ENCODE peak calls at places on chromosomes 4 and X, in seven cellular contexts. C, Z, P, B, G, L and N are unnamed samples.

GRCh38 chr4:153651041-153651960 is 32.8 kb upstream of the TLR2 start:
- DNase-seq in C (peak), Z (peak), P (no peak), B (peak), G (no peak), L (peak), N (peak)

GRCh38 chrX:9133426-9133825 is 99.5 kb upstream of the FAM9B start:
- DNase-seq in C (no peak), Z (no peak), P (no peak), B (no peak), G (no peak), L (no peak), N (no peak)

GRCh38 chrX:110259065-110259559 is 58.8 kb downstream of the AMMECR1 start:
- DNase-seq in C (no peak), Z (no peak), P (no peak), B (no peak), G (no peak), L (no peak), N (peak)

GRCh38 chrX:111007238-111007637 is 88.8 kb upstream of the PAK3 start:
- DNase-seq in C (no peak), Z (no peak), P (no peak), B (no peak), G (no peak), L (peak), N (no peak)

GRCh38 chr4:122668241-122668640 is 47.4 kb upstream of the IL21 start:
- DNase-seq in C (no peak), Z (no peak), P (no peak), B (no peak), G (no peak), L (no peak), N (no peak)

GRCh38 chr4:27308379-27308778 is 447.7 kb downstream of the STIM2 start:
- DNase-seq in C (no peak), Z (no peak), P (no peak), B (no peak), G (no peak), L (no peak), N (no peak)

GRCh38 chr4:169795585-169795984 is 37.8 kb upstream of the HPF1 start:
- DNase-seq in C (no peak), Z (no peak), P (no peak), B (no peak), G (no peak), L (no peak), N (no peak)

GRCh38 chr4:10173754-10174749 is 57.5 kb upstream of the WDR1 start:
- DNase-seq in C (peak), Z (peak), P (no peak), B (peak), G (no peak), L (peak), N (no peak)

GRCh38 chrX:43861750-43862149 is 20.5 kb downstream of the MAOB start:
- DNase-seq in C (no peak), Z (no peak), P (no peak), B (peak), G (peak), L (no peak), N (no peak)

GRCh38 chrX:138982350-138982749 is 270.8 kb upstream of the FGF13 start:
- DNase-seq in C (no peak), Z (no peak), P (no peak), B (no peak), G (no peak), L (no peak), N (no peak)

GRCh38 chr4:81664079-81664478 is 192.4 kb upstream of the RASGEF1B start:
- DNase-seq in C (no peak), Z (no peak), P (no peak), B (no peak), G (no peak), L (no peak), N (no peak)

GRCh38 chrX:68307767-68308166 is 125.5 kb downstream of the OPHN1 start:
- DNase-seq in C (no peak), Z (no peak), P (no peak), B (no peak), G (peak), L (no peak), N (no peak)

GRCh38 chr4:139234258-139234657 is 45.8 kb downstream of the MGARP start:
- DNase-seq in C (no peak), Z (no peak), P (no peak), B (no peak), G (no peak), L (no peak), N (no peak)

GRCh38 chr4:73341454-73341853 is 62.6 kb upstream of the ALB start:
- DNase-seq in C (no peak), Z (peak), P (peak), B (no peak), G (peak), L (peak), N (peak)

GRCh38 chr4:68927165-68927564 is 24.4 kb downstream of the UGT2A3 start:
- DNase-seq in C (no peak), Z (no peak), P (no peak), B (no peak), G (no peak), L (no peak), N (no peak)

GRCh38 chr4:11119474-11119873 is 309.2 kb downstream of the HS3ST1 start:
- DNase-seq in C (no peak), Z (no peak), P (no peak), B (no peak), G (no peak), L (no peak), N (no peak)

GRCh38 chrX:53048169-53049126 is at the start of gene GPR173:
- DNase-seq in C (peak), Z (peak), P (no peak), B (peak), G (no peak), L (no peak), N (no peak)

GRCh38 chrX:53050841-53051240 is 2.3 kb downstream of the GPR173 start:
- DNase-seq in C (no peak), Z (no peak), P (no peak), B (no peak), G (no peak), L (no peak), N (no peak)

GRCh38 chrX:53047228-53047627 is 1.4 kb upstream of the GPR173 start:
- DNase-seq in C (no peak), Z (no peak), P (no peak), B (no peak), G (no peak), L (no peak), N (no peak)

GRCh38 chrX:53045002-53045401 is 3.6 kb upstream of the GPR173 start:
- DNase-seq in C (no peak), Z (no peak), P (no peak), B (no peak), G (no peak), L (no peak), N (no peak)

GRCh38 chrX:53049127-53049517 is 533 bp downstream of the GPR173 start:
- DNase-seq in C (no peak), Z (no peak), P (no peak), B (no peak), G (no peak), L (no peak), N (no peak)
- H3K27ac ChIP-seq in C (no peak), Z (no peak), P (no peak), B (no peak), G (no peak), L (no peak), N (no peak)

GRCh38 chr4:110620352-110621327 is 2.2 kb downstream of the PITX2 start:
- DNase-seq in C (no peak), Z (peak), P (no peak), B (no peak), G (no peak), L (no peak), N (peak)

GRCh38 chr4:110619401-110620247 is 3.3 kb downstream of the PITX2 start:
- DNase-seq in C (no peak), Z (no peak), P (no peak), B (no peak), G (no peak), L (no peak), N (no peak)

GRCh38 chr4:110621839-110622751 is 782 bp downstream of the PITX2 start:
- DNase-seq in C (no peak), Z (no peak), P (no peak), B (no peak), G (no peak), L (no peak), N (no peak)

GRCh38 chr4:110622841-110623709 is at the start of gene PITX2:
- DNase-seq in C (peak), Z (peak), P (peak), B (peak), G (no peak), L (peak), N (peak)

DNA sequence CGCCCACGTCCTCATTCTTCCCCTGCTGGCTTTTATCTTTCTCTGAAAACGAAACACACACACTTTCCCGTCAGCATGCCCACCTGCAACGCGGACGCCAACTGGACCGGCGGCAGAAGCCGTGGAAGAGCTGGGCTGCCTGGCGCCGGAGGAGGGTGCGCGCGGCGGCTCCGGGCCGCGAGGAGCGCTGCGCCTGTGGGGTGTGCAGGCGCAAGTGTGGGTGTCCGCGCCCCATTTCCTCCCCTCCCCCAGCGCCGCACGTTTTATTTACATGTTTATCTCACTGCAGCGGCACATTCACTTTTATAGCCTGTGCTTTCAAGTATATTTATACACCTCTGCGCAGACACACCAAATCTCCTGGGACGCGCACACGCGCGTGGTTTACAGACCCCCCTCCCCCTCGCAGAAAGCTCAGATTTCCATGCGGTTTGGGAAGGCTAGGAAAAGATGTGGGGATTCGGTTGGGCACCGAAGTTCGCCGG is 1.5 kb downstream of the PITX2 start:
- DNase-seq in C (no peak), Z (no peak), P (no peak), B (no peak), G (no peak), L (no peak), N (no peak)
- H3K4me3 ChIP-seq in C (no peak), Z (no peak), P (no peak), B (peak), G (no peak), L (no peak), N (no peak)

DNA sequence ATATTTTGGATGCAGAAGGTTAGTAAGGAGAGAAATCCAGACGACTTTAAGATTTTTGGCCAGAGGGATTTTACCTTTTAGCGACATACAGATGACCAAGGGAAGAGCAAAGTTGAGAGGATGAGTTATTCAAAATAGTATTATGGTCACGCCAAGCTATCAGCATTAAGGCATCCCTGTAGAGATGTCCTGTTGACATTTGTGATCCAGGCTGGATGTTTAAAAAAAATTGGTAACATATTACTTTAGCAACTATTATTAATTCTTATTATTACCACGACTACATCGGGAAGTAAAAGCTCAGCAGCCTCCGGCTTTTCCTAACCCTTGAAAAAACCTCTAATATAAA is 562 bp upstream of the OSTC start:
- DNase-seq in C (no peak), Z (no peak), P (no peak), B (no peak), G (no peak), L (no peak), N (no peak)
- H3K27ac ChIP-seq in C (no peak), Z (peak), P (peak), B (peak), G (peak), L (no peak), N (peak)

GRCh38 chr4:6472387-6473263 is at the start of gene PPP2R2C:
- DNase-seq in C (peak), Z (no peak), P (peak), B (no peak), G (peak), L (peak), N (no peak)

GRCh38 chr4:6470502-6471302 is 1.7 kb downstream of the PPP2R2C start:
- DNase-seq in C (peak), Z (no peak), P (peak), B (peak), G (peak), L (peak), N (no peak)

GRCh38 chr4:6469898-6470501 is 2.4 kb downstream of the PPP2R2C start:
- DNase-seq in C (no peak), Z (no peak), P (no peak), B (no peak), G (no peak), L (no peak), N (no peak)

GRCh38 chr4:6472008-6472386 is 417 bp downstream of the PPP2R2C start:
- DNase-seq in C (no peak), Z (no peak), P (no peak), B (no peak), G (no peak), L (no peak), N (no peak)

DNA sequence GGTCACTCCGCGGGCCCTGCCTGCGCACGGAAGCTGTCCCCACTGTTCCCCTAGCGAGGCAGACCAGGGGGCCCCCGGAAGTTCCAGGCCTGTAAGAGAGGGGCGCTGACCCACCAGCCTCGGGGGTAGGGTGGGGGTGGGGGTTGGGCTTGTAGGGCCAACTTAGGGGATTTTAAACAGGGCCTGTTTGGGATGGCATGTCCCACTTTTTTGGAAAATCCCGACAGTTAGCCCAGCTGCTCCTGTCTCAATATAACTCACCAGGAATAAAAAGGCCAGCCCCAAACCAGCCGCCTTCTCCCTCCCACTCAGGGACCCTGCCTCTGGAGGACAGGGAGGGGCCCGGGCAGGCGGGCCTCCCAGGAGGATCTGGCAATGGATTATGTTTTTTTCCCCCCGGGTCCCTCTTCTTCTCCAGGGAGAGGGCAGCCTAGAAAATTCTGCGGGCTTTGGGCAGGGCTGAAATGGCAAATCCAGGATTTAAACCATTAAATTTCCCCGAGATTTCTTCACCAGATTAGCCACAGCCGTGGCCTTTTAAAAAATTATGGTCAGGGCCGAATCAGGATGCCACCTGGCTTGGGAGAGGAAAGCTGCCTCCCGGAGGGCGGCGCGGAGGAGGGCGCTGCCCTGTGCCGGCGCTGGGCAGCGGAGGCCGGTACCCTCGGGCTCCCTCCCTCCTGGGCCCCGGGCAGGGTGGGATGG is 959 bp downstream of the PPP2R2C start:
- DNase-seq in C (no peak), Z (no peak), P (no peak), B (no peak), G (peak), L (no peak), N (no peak)
- H3K4me3 ChIP-seq in C (peak), Z (no peak), P (no peak), B (peak), G (peak), L (no peak), N (no peak)

GRCh38 chrX:14963447-14964236 is 90.4 kb downstream of the MOSPD2 start:
- DNase-seq in C (no peak), Z (no peak), P (no peak), B (no peak), G (peak), L (no peak), N (no peak)
- H3K27ac ChIP-seq in C (no peak), Z (no peak), P (no peak), B (no peak), G (no peak), L (no peak), N (no peak)

GRCh38 chr4:87500107-87500462 is 29.1 kb downstream of the SPARCL1 start:
- DNase-seq in C (no peak), Z (no peak), P (no peak), B (no peak), G (no peak), L (no peak), N (no peak)

GRCh38 chr4:87499415-87500106 is 29.6 kb downstream of the SPARCL1 start:
- DNase-seq in C (no peak), Z (no peak), P (no peak), B (no peak), G (no peak), L (no peak), N (peak)

GRCh38 chr4:87498446-87498900 is 30.7 kb downstream of the SPARCL1 start:
- DNase-seq in C (no peak), Z (no peak), P (no peak), B (no peak), G (no peak), L (no peak), N (no peak)

GRCh38 chr4:87505862-87506261 is 23.3 kb downstream of the SPARCL1 start:
- DNase-seq in C (no peak), Z (no peak), P (no peak), B (no peak), G (no peak), L (no peak), N (no peak)

GRCh38 chr4:87502580-87503238 is 26.5 kb downstream of the SPARCL1 start:
- DNase-seq in C (no peak), Z (no peak), P (no peak), B (peak), G (no peak), L (no peak), N (no peak)
- H3K4me3 ChIP-seq in C (no peak), Z (no peak), P (no peak), B (no peak), G (no peak), L (no peak), N (no peak)